ENCODE peak calls at places on chromosomes 1 and 21, in four cellular contexts. One of them, this sample, is unnamed. For H3K9me3 and H3K4me1, the result is how much of the 10 kb centered on the place peaks cover.

GRCh38 chr21:34345091-34345871 is 18.5 kb upstream of the KCNE2 start:
- DNase-seq in A549: no peak
- DNase-seq in iPS DF 6.9: no peak
- DNase-seq in lower lobe of right lung: no peak
- DNase-seq in this sample: no peak

GRCh38 chr1:905071-905749 is 18.5 kb upstream of the SAMD11 start:
- DNase-seq in A549: no peak
- DNase-seq in iPS DF 6.9: no peak
- DNase-seq in lower lobe of right lung: peak
- DNase-seq in this sample: peak

GRCh38 chr1:17567582-17567981 is 28.1 kb downstream of the ARHGEF10L start:
- DNase-seq in A549: no peak
- DNase-seq in iPS DF 6.9: no peak
- DNase-seq in lower lobe of right lung: no peak
- DNase-seq in this sample: no peak

GRCh38 chr1:116290920-116291465 is 82.1 kb upstream of the ATP1A1 start:
- DNase-seq in A549: no peak
- DNase-seq in iPS DF 6.9: no peak
- DNase-seq in lower lobe of right lung: no peak
- DNase-seq in this sample: no peak

GRCh38 chr1:247456914-247457638 is 828 bp downstream of the OR2B11 start:
- DNase-seq in A549: no peak
- DNase-seq in iPS DF 6.9: no peak
- DNase-seq in lower lobe of right lung: no peak
- DNase-seq in this sample: no peak

GRCh38 chr1:155648207-155649147 is 38.5 kb downstream of the MSTO1 start:
- DNase-seq in A549: peak
- DNase-seq in iPS DF 6.9: no peak
- DNase-seq in lower lobe of right lung: no peak
- DNase-seq in this sample: no peak

GRCh38 chr1:165629848-165630628 is 996 bp upstream of the MGST3 start:
- DNase-seq in A549: peak
- DNase-seq in iPS DF 6.9: no peak
- DNase-seq in lower lobe of right lung: no peak
- DNase-seq in this sample: no peak

GRCh38 chr1:107782192-107782845 is 182.7 kb downstream of the VAV3 start:
- DNase-seq in A549: peak
- DNase-seq in iPS DF 6.9: peak
- DNase-seq in lower lobe of right lung: no peak
- DNase-seq in this sample: no peak

GRCh38 chr1:156464335-156464734 is 36.2 kb downstream of the MEF2D start:
- DNase-seq in A549: no peak
- DNase-seq in iPS DF 6.9: no peak
- DNase-seq in lower lobe of right lung: no peak
- DNase-seq in this sample: no peak

GRCh38 chr21:26806734-26807372 is 38.4 kb downstream of the ADAMTS1 start:
- DNase-seq in A549: no peak
- DNase-seq in iPS DF 6.9: no peak
- DNase-seq in lower lobe of right lung: no peak
- DNase-seq in this sample: no peak

GRCh38 chr1:16433066-16433465 is 4.2 kb downstream of the SPATA21 start:
- DNase-seq in A549: no peak
- DNase-seq in iPS DF 6.9: no peak
- DNase-seq in lower lobe of right lung: no peak
- DNase-seq in this sample: no peak

GRCh38 chr1:39733161-39733560 is 5.5 kb upstream of the PPIE start:
- DNase-seq in A549: no peak
- DNase-seq in iPS DF 6.9: no peak
- DNase-seq in lower lobe of right lung: no peak
- DNase-seq in this sample: no peak

GRCh38 chr1:66528580-66528979 is 5.4 kb upstream of the SGIP1 start:
- DNase-seq in A549: no peak
- DNase-seq in iPS DF 6.9: no peak
- DNase-seq in lower lobe of right lung: no peak
- DNase-seq in this sample: no peak

GRCh38 chr1:119701659-119702058 is 10.1 kb upstream of the PHGDH start:
- DNase-seq in A549: no peak
- DNase-seq in iPS DF 6.9: no peak
- DNase-seq in lower lobe of right lung: no peak
- DNase-seq in this sample: no peak

GRCh38 chr1:177959793-177960515 is 9.9 kb downstream of the SEC16B start:
- DNase-seq in A549: peak
- DNase-seq in iPS DF 6.9: no peak
- DNase-seq in lower lobe of right lung: no peak
- DNase-seq in this sample: no peak

GRCh38 chr1:24803987-24804530 is 58.8 kb downstream of the CLIC4 start:
- DNase-seq in A549: no peak
- DNase-seq in iPS DF 6.9: no peak
- DNase-seq in lower lobe of right lung: no peak
- DNase-seq in this sample: no peak

GRCh38 chr1:117644696-117645311 is 39.0 kb downstream of the TENT5C start:
- DNase-seq in A549: no peak
- DNase-seq in iPS DF 6.9: no peak
- DNase-seq in lower lobe of right lung: no peak
- DNase-seq in this sample: no peak

GRCh38 chr21:41378849-41379248 is 17.0 kb downstream of the MX2 start:
- DNase-seq in A549: no peak
- DNase-seq in iPS DF 6.9: no peak
- DNase-seq in lower lobe of right lung: no peak
- DNase-seq in this sample: no peak

GRCh38 chr1:212062832-212063438 is 27.4 kb downstream of the DTL start:
- DNase-seq in A549: peak
- DNase-seq in iPS DF 6.9: no peak
- DNase-seq in lower lobe of right lung: no peak
- DNase-seq in this sample: no peak

GRCh38 chr1:193905288-193906085 is 719.1 kb upstream of the B3GALT2 start:
- DNase-seq in A549: no peak
- DNase-seq in iPS DF 6.9: no peak
- DNase-seq in lower lobe of right lung: no peak
- DNase-seq in this sample: no peak

GRCh38 chr1:111510003-111510380 is 6.6 kb upstream of the ADORA3 start:
- DNase-seq in A549: no peak
- DNase-seq in iPS DF 6.9: no peak
- DNase-seq in lower lobe of right lung: no peak
- DNase-seq in this sample: no peak

GRCh38 chr1:167683641-167684502 is 37.9 kb upstream of the MPZL1 start:
- DNase-seq in A549: no peak
- DNase-seq in iPS DF 6.9: no peak
- DNase-seq in lower lobe of right lung: peak
- DNase-seq in this sample: no peak

GRCh38 chr1:219383273-219383672 is 209.6 kb downstream of the LYPLAL1 start:
- DNase-seq in A549: no peak
- DNase-seq in iPS DF 6.9: no peak
- DNase-seq in lower lobe of right lung: no peak
- DNase-seq in this sample: no peak

GRCh38 chr1:211579434-211580302 is 707 bp upstream of the SLC30A1 start:
- DNase-seq in A549: peak
- DNase-seq in iPS DF 6.9: no peak
- DNase-seq in lower lobe of right lung: peak
- DNase-seq in this sample: peak

GRCh38 chr1:35506960-35507901 is 50.0 kb downstream of the KIAA0319L start:
- DNase-seq in A549: no peak
- DNase-seq in iPS DF 6.9: no peak
- DNase-seq in lower lobe of right lung: no peak
- DNase-seq in this sample: no peak

GRCh38 chr1:93700532-93701469 is 19.2 kb upstream of the BCAR3 start:
- DNase-seq in A549: no peak
- DNase-seq in iPS DF 6.9: no peak
- DNase-seq in lower lobe of right lung: no peak
- DNase-seq in this sample: no peak

GRCh38 chr1:78687315-78687714 is 37.7 kb downstream of the IFI44 start:
- DNase-seq in A549: no peak
- DNase-seq in iPS DF 6.9: no peak
- DNase-seq in lower lobe of right lung: no peak
- DNase-seq in this sample: no peak

GRCh38 chr21:26070822-26071425 is 99.6 kb downstream of the APP start:
- DNase-seq in A549: no peak
- DNase-seq in iPS DF 6.9: no peak
- DNase-seq in lower lobe of right lung: peak
- DNase-seq in this sample: no peak

GRCh38 chr1:213435715-213436114 is 384.7 kb downstream of the RPS6KC1 start:
- DNase-seq in A549: no peak
- DNase-seq in iPS DF 6.9: no peak
- DNase-seq in lower lobe of right lung: no peak
- DNase-seq in this sample: no peak

GRCh38 chr1:204446413-204447111 is 34.9 kb upstream of the PPP1R15B start:
- DNase-seq in A549: peak
- DNase-seq in iPS DF 6.9: peak
- DNase-seq in lower lobe of right lung: peak
- DNase-seq in this sample: peak

GRCh38 chr1:205003358-205004145 is 39.5 kb upstream of the CNTN2 start:
- DNase-seq in A549: no peak
- DNase-seq in iPS DF 6.9: no peak
- DNase-seq in lower lobe of right lung: no peak
- DNase-seq in this sample: no peak

GRCh38 chr1:38246955-38247952 is 200.7 kb upstream of the POU3F1 start:
- DNase-seq in A549: no peak
- DNase-seq in iPS DF 6.9: no peak
- DNase-seq in lower lobe of right lung: no peak
- DNase-seq in this sample: no peak

GRCh38 chr1:43492816-43493215 is 37.9 kb upstream of the PTPRF start:
- DNase-seq in A549: no peak
- DNase-seq in iPS DF 6.9: no peak
- DNase-seq in lower lobe of right lung: no peak
- DNase-seq in this sample: no peak

GRCh38 chr1:47894718-47895393 is 102.3 kb downstream of the TRABD2B start:
- DNase-seq in A549: peak
- DNase-seq in iPS DF 6.9: peak
- DNase-seq in lower lobe of right lung: no peak
- DNase-seq in this sample: no peak

GRCh38 chr1:162629651-162630050 is 2.6 kb upstream of the DDR2 start:
- DNase-seq in A549: no peak
- DNase-seq in iPS DF 6.9: no peak
- DNase-seq in lower lobe of right lung: no peak
- DNase-seq in this sample: no peak

GRCh38 chr1:229336345-229336744 is 6.5 kb downstream of the CCSAP start:
- DNase-seq in A549: no peak
- DNase-seq in iPS DF 6.9: no peak
- DNase-seq in lower lobe of right lung: no peak
- DNase-seq in this sample: no peak

GRCh38 chr1:59062743-59063142 is 234.2 kb upstream of the FGGY start:
- DNase-seq in A549: no peak
- DNase-seq in iPS DF 6.9: no peak
- DNase-seq in lower lobe of right lung: no peak
- DNase-seq in this sample: no peak

GRCh38 chr1:102919659-102920058 is 188.7 kb downstream of the COL11A1 start:
- DNase-seq in A549: no peak
- DNase-seq in iPS DF 6.9: no peak
- DNase-seq in lower lobe of right lung: no peak
- DNase-seq in this sample: no peak

GRCh38 chr1:211492511-211493132 is 660 bp upstream of the RD3 start:
- DNase-seq in A549: no peak
- DNase-seq in iPS DF 6.9: no peak
- DNase-seq in lower lobe of right lung: no peak
- DNase-seq in this sample: peak

GRCh38 chr1:227635596-227635995 is 72.2 kb downstream of the ZNF678 start:
- DNase-seq in A549: no peak
- DNase-seq in iPS DF 6.9: no peak
- DNase-seq in lower lobe of right lung: no peak
- DNase-seq in this sample: no peak
- H3K9me3 ChIP-seq in A549: half or more
- H3K9me3 ChIP-seq in iPS DF 6.9: under half
- H3K9me3 ChIP-seq in lower lobe of right lung: half or more
- H3K9me3 ChIP-seq in this sample: half or more

GRCh38 chr1:42198251-42198650 is 33.7 kb upstream of the GUCA2A start:
- DNase-seq in A549: no peak
- DNase-seq in iPS DF 6.9: no peak
- DNase-seq in lower lobe of right lung: no peak
- DNase-seq in this sample: no peak
- H3K4me1 ChIP-seq in A549: under half
- H3K4me1 ChIP-seq in iPS DF 6.9: under half
- H3K4me1 ChIP-seq in lower lobe of right lung: under half
- H3K4me1 ChIP-seq in this sample: under half

GRCh38 chr1:71147637-71148360 is 67.0 kb upstream of the ZRANB2 start:
- DNase-seq in A549: no peak
- DNase-seq in iPS DF 6.9: no peak
- DNase-seq in lower lobe of right lung: no peak
- DNase-seq in this sample: no peak
- H3K9me3 ChIP-seq in A549: under half
- H3K9me3 ChIP-seq in iPS DF 6.9: under half
- H3K9me3 ChIP-seq in lower lobe of right lung: under half
- H3K9me3 ChIP-seq in this sample: under half

DNA sequence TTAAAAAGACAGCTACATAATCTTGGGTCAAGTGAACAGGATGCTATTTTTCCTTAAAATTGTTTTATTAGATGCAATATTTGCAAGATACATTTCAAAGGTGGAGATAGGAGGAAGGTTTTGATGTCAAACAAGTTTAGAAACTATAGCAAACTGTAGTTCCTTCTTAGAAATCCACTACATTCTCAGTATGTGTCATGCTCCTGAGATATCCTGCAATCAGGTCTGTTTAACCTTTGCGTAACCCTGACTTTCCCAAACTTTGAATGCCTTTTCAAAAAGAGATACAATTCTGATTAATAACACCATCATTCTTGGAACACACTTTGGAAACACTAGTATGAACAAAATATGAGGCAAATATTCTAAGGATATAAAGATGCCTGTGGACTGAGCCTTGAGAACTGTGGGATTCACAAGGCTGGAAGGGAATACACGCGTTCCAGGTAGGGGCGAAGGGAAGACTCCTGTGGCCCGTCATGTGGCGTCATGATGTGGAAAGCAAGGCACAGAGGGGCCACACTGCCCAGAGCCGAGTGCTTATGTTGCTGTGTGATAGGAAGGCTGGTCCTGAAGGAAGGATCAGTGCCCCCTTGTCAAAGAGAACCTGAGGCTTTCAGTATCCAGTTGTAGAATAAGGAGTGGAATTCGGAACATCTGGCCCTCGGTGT is 19.6 kb upstream of the TARBP1 start:
- DNase-seq in A549: no peak
- DNase-seq in iPS DF 6.9: no peak
- DNase-seq in lower lobe of right lung: no peak
- DNase-seq in this sample: no peak
- H3K4me1 ChIP-seq in A549: half or more
- H3K4me1 ChIP-seq in iPS DF 6.9: under half
- H3K4me1 ChIP-seq in lower lobe of right lung: under half
- H3K4me1 ChIP-seq in this sample: under half

DNA sequence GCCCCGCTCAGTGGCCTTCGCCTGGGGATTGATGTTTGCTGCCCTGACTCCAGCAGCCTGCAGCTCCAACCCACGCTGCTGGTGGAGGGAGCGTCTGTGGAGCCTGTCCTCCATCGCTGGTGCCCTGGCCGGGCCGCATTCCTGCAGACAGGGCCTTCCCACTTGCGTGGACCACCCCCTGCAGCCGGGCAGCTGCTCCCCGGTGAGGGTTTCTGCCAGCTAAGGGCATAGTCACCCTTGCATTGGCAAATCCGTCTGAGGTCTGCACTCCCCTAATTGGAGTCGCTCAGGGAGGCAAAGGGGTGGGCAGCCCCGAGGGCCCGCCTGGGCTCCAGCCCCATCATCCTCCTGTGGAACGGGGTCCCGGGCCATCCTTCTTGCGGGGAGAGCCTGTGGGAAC is 43.5 kb downstream of the PRDM16 start:
- DNase-seq in A549: no peak
- DNase-seq in iPS DF 6.9: no peak
- DNase-seq in lower lobe of right lung: no peak
- DNase-seq in this sample: no peak
- H3K9me3 ChIP-seq in A549: under half
- H3K9me3 ChIP-seq in iPS DF 6.9: under half
- H3K9me3 ChIP-seq in lower lobe of right lung: under half
- H3K9me3 ChIP-seq in this sample: under half